ENCODE peak calls at places on chromosomes 11 and 22, in eight cellular contexts. Y, A, H, N, X, P, J and S are unnamed samples.

GRCh38 chr22:22558972-22559603 is at the start of gene PRAME:
- DNase-seq in J (no peak), X (no peak), P (peak), A (peak), N (peak), Y (peak), H (no peak), S (peak)

GRCh38 chr11:61693897-61694840 is 14.0 kb downstream of the DAGLA start:
- DNase-seq in P (no peak), J (no peak), X (no peak), H (no peak), Y (no peak), N (no peak), A (no peak), S (no peak)

GRCh38 chr11:45796461-45796861 is 8.5 kb upstream of the SLC35C1 start:
- DNase-seq in P (no peak), H (no peak), X (no peak), J (no peak), N (no peak), Y (no peak), A (no peak), S (no peak)

GRCh38 chr11:115660072-115660805 is 156.0 kb upstream of the CADM1 start:
- DNase-seq in N (no peak), H (no peak), A (no peak), X (no peak), Y (no peak), P (no peak), J (no peak), S (no peak)

GRCh38 chr11:10107522-10107921 is 186.5 kb downstream of the SBF2 start:
- DNase-seq in Y (no peak), N (no peak), H (no peak), A (no peak), P (no peak), J (no peak), X (no peak), S (no peak)

GRCh38 chr11:115627071-115627470 is 122.9 kb upstream of the CADM1 start:
- DNase-seq in A (no peak), H (no peak), X (no peak), Y (no peak), N (no peak), J (no peak), P (no peak), S (no peak)

GRCh38 chr22:47553436-47553835 is 791.0 kb downstream of the TBC1D22A start:
- DNase-seq in A (no peak), J (no peak), H (no peak), N (no peak), P (no peak), X (no peak), Y (no peak), S (no peak)

GRCh38 chr11:17992916-17993315 is 19.9 kb downstream of the SERGEF start:
- DNase-seq in X (no peak), Y (no peak), P (no peak), J (no peak), A (no peak), N (no peak), H (no peak), S (no peak)

GRCh38 chr22:36356708-36357694 is 30.8 kb downstream of the MYH9 start:
- DNase-seq in X (no peak), Y (no peak), P (no peak), A (peak), N (no peak), H (no peak), J (no peak), S (peak)

GRCh38 chr11:110199184-110199981 is 97.0 kb downstream of the RDX start:
- DNase-seq in P (no peak), N (no peak), A (no peak), X (no peak), H (no peak), J (no peak), Y (no peak), S (peak)

GRCh38 chr22:35604671-35605457 is 12.3 kb downstream of the MB start:
- DNase-seq in P (no peak), Y (no peak), J (peak), N (no peak), X (no peak), H (no peak), A (peak), S (peak)

GRCh38 chr11:68665471-68665870 is 18.9 kb upstream of the GAL start:
- DNase-seq in N (no peak), P (no peak), A (no peak), H (no peak), J (no peak), Y (no peak), X (no peak), S (no peak)

GRCh38 chr22:28075260-28075981 is 156.4 kb upstream of the PITPNB start:
- DNase-seq in X (no peak), A (no peak), Y (peak), P (no peak), H (no peak), J (peak), N (no peak), S (peak)

GRCh38 chr11:117820071-117820470 is 4.5 kb downstream of the FXYD2 start:
- DNase-seq in J (no peak), Y (no peak), X (no peak), N (no peak), H (no peak), P (no peak), A (no peak), S (no peak)

GRCh38 chr11:9405721-9406120 is 21.3 kb downstream of the IPO7 start:
- DNase-seq in A (no peak), J (no peak), X (no peak), N (no peak), P (no peak), H (no peak), Y (no peak), S (no peak)

GRCh38 chr11:45660717-45661416 is 4.6 kb downstream of the CHST1 start:
- DNase-seq in X (no peak), H (no peak), Y (no peak), A (no peak), P (no peak), J (no peak), N (no peak), S (no peak)

GRCh38 chr11:440065-441042 is 1.5 kb downstream of the ANO9 start:
- DNase-seq in Y (no peak), J (no peak), A (peak), X (no peak), H (no peak), P (no peak), N (no peak), S (no peak)

GRCh38 chr22:45579806-45580702 is 77.4 kb downstream of the FBLN1 start:
- DNase-seq in N (no peak), Y (no peak), P (no peak), X (no peak), H (no peak), A (no peak), J (no peak), S (no peak)

GRCh38 chr22:40417041-40417440 is 46.6 kb downstream of the SGSM3 start:
- DNase-seq in X (no peak), N (no peak), J (no peak), A (no peak), H (no peak), Y (no peak), P (no peak), S (no peak)

GRCh38 chr11:126465573-126466287 is 110.2 kb downstream of the ST3GAL4 start:
- DNase-seq in P (peak), Y (no peak), X (no peak), J (no peak), H (no peak), A (peak), N (no peak), S (peak)

GRCh38 chr11:65791719-65792213 is 4.9 kb downstream of the OVOL1 start:
- DNase-seq in Y (no peak), J (no peak), N (peak), X (no peak), P (peak), H (no peak), A (peak), S (peak)

GRCh38 chr22:46585340-46586122 is 34.7 kb upstream of the GRAMD4 start:
- DNase-seq in A (no peak), P (no peak), H (no peak), N (no peak), J (no peak), X (no peak), Y (no peak), S (no peak)

GRCh38 chr11:30583505-30584280 is 2.5 kb downstream of the MPPED2 start:
- DNase-seq in P (no peak), J (no peak), N (no peak), X (peak), A (no peak), H (no peak), Y (peak), S (no peak)

GRCh38 chr11:105468154-105468553 is 141.7 kb upstream of the GRIA4 start:
- DNase-seq in N (no peak), P (no peak), H (no peak), J (no peak), Y (no peak), X (no peak), A (no peak), S (no peak)

GRCh38 chr11:40387240-40387980 is 1072.0 kb downstream of the LRRC4C start:
- DNase-seq in J (no peak), N (no peak), Y (no peak), X (no peak), P (no peak), H (no peak), A (no peak), S (no peak)

GRCh38 chr11:1586699-1587098 is 1.6 kb upstream of the KRTAP5-1 start:
- DNase-seq in P (no peak), N (no peak), X (no peak), A (no peak), Y (no peak), J (no peak), H (no peak), S (no peak)

GRCh38 chr22:35510481-35510934 is 30.1 kb upstream of the RASD2 start:
- DNase-seq in X (no peak), A (no peak), P (no peak), N (no peak), H (no peak), Y (no peak), J (no peak), S (peak)

GRCh38 chr11:35418847-35419712 is at the start of gene SLC1A2:
- DNase-seq in P (no peak), A (peak), J (peak), Y (peak), N (peak), X (peak), H (no peak), S (no peak)

GRCh38 chr11:83162377-83162776 is 5.4 kb downstream of the PCF11 start:
- DNase-seq in H (no peak), X (no peak), A (no peak), Y (no peak), N (peak), J (no peak), P (peak), S (peak)

GRCh38 chr22:42688241-42688913 is 32.3 kb downstream of the A4GALT start:
- DNase-seq in P (no peak), Y (peak), A (no peak), H (no peak), X (peak), J (peak), N (no peak), S (no peak)

GRCh38 chr22:46583571-46583970 is 36.6 kb upstream of the GRAMD4 start:
- DNase-seq in N (no peak), Y (no peak), H (no peak), J (no peak), A (no peak), X (no peak), P (no peak), S (no peak)

GRCh38 chr11:130873766-130874165 is 42.5 kb downstream of the SNX19 start:
- DNase-seq in Y (no peak), H (no peak), A (no peak), J (peak), X (no peak), N (no peak), P (no peak), S (no peak)

GRCh38 chr22:28907311-28908008 is 24.1 kb downstream of the ZNRF3 start:
- DNase-seq in Y (no peak), A (peak), N (peak), P (no peak), X (no peak), J (no peak), H (no peak), S (peak)

GRCh38 chr11:96012086-96012824 is 88.3 kb upstream of the MTMR2 start:
- DNase-seq in N (peak), J (no peak), H (no peak), A (peak), P (peak), Y (peak), X (peak), S (peak)

GRCh38 chr22:40463017-40463631 is 92.7 kb downstream of the SGSM3 start:
- DNase-seq in H (no peak), X (no peak), J (no peak), A (peak), Y (no peak), N (peak), P (peak), S (peak)